ENCODE peak calls at places on chromosome 20, in ten cellular contexts. W is left ventricle myocardium inferior, X is SJSA1, D is choroid plexus epithelial cell, I is cardiac muscle cell, B is AG04450, G is small intestine, P is mesenchymal stem cell, C is OCI-LY7, L is sigmoid colon. K is an unnamed sample.

GRCh38 chr20:22496817-22497216 is 87.6 kb downstream of the FOXA2 start:
- DNase-seq in W (no peak), X (no peak), D (no peak), I (no peak), B (no peak), G (no peak), P (no peak), C (no peak), L (no peak), K (no peak)

GRCh38 chr20:17441745-17442144 is 89.4 kb downstream of the BFSP1 start:
- DNase-seq in W (no peak), X (no peak), D (no peak), I (no peak), B (no peak), G (no peak), P (no peak), C (no peak), L (no peak), K (no peak)

GRCh38 chr20:19602660-19603389 is 155.2 kb upstream of the RIN2 start:
- DNase-seq in W (no peak), X (no peak), D (no peak), I (no peak), B (no peak), G (no peak), P (no peak), C (no peak), L (no peak), K (no peak)

GRCh38 chr20:40582531-40582930 is 106.5 kb downstream of the MAFB start:
- DNase-seq in W (no peak), X (no peak), D (peak), I (no peak), B (no peak), G (peak), P (no peak), C (no peak), L (no peak), K (no peak)

GRCh38 chr20:56903421-56903820 is 274.3 kb downstream of the TFAP2C start:
- DNase-seq in W (no peak), X (no peak), D (no peak), I (no peak), B (no peak), G (no peak), P (no peak), C (no peak), L (no peak), K (no peak)

GRCh38 chr20:21450572-21450971 is 53.2 kb upstream of the NKX2-4 start:
- DNase-seq in W (no peak), X (no peak), D (no peak), I (no peak), B (no peak), G (no peak), P (no peak), C (no peak), L (no peak), K (no peak)

GRCh38 chr20:53865905-53866786 is 204.2 kb downstream of the BCAS1 start:
- DNase-seq in W (no peak), X (peak), D (peak), I (peak), B (peak), G (peak), P (peak), C (peak), L (peak), K (peak)

GRCh38 chr20:694496-694895 is 18.9 kb upstream of the SCRT2 start:
- DNase-seq in W (no peak), X (no peak), D (no peak), I (no peak), B (no peak), G (no peak), P (no peak), C (no peak), L (peak), K (no peak)

GRCh38 chr20:41004561-41005360 is 23.9 kb upstream of the TOP1 start:
- DNase-seq in W (no peak), X (no peak), D (peak), I (no peak), B (no peak), G (peak), P (peak), C (peak), L (no peak), K (no peak)

GRCh38 chr20:63017826-63018411 is 11.2 kb upstream of the BHLHE23 start:
- DNase-seq in W (peak), X (no peak), D (no peak), I (no peak), B (no peak), G (no peak), P (no peak), C (no peak), L (no peak), K (no peak)

GRCh38 chr20:35226775-35227681 is 538 bp downstream of the MMP24 start:
- DNase-seq in W (peak), X (peak), D (peak), I (peak), B (no peak), G (peak), P (peak), C (peak), L (no peak), K (peak)

GRCh38 chr20:10679269-10679668 is 5.5 kb upstream of the JAG1 start:
- DNase-seq in W (no peak), X (no peak), D (no peak), I (no peak), B (no peak), G (no peak), P (no peak), C (no peak), L (no peak), K (no peak)

GRCh38 chr20:25309395-25310267 is 61.7 kb downstream of the PYGB start:
- DNase-seq in W (no peak), X (peak), D (peak), I (no peak), B (no peak), G (peak), P (peak), C (no peak), L (peak), K (peak)

GRCh38 chr20:35421322-35421721 is 9.5 kb upstream of the UQCC1 start:
- DNase-seq in W (no peak), X (no peak), D (no peak), I (no peak), B (no peak), G (no peak), P (no peak), C (no peak), L (no peak), K (no peak)

GRCh38 chr20:13770141-13770540 is 14.6 kb downstream of the ESF1 start:
- DNase-seq in W (no peak), X (no peak), D (no peak), I (no peak), B (no peak), G (no peak), P (no peak), C (no peak), L (no peak), K (no peak)

GRCh38 chr20:19423892-19424620 is 211.6 kb downstream of the SLC24A3 start:
- DNase-seq in W (no peak), X (no peak), D (no peak), I (no peak), B (no peak), G (no peak), P (no peak), C (no peak), L (no peak), K (no peak)

GRCh38 chr20:18263723-18264122 is 24.6 kb upstream of the ZNF133 start:
- DNase-seq in W (no peak), X (no peak), D (peak), I (no peak), B (no peak), G (no peak), P (no peak), C (no peak), L (no peak), K (peak)

GRCh38 chr20:36848677-36849076 is 27.3 kb upstream of the TLDC2 start:
- DNase-seq in W (no peak), X (no peak), D (no peak), I (no peak), B (no peak), G (no peak), P (no peak), C (no peak), L (no peak), K (no peak)
- H3K4me3 ChIP-seq in W (no peak), X (no peak), D (no peak), I (no peak), B (no peak), G (no peak), P (no peak), C (no peak), L (no peak), K (peak)

GRCh38 chr20:48196486-48196885 is 411.2 kb upstream of the SULF2 start:
- DNase-seq in W (no peak), X (no peak), D (no peak), I (no peak), B (no peak), G (no peak), P (no peak), C (no peak), L (no peak), K (no peak)
- H3K4me3 ChIP-seq in W (no peak), X (no peak), D (no peak), I (no peak), B (no peak), G (no peak), P (no peak), C (no peak), L (no peak), K (no peak)

GRCh38 chr20:36988494-36988966 is 37.0 kb upstream of the SAMHD1 start:
- DNase-seq in W (no peak), X (no peak), D (peak), I (no peak), B (no peak), G (no peak), P (no peak), C (peak), L (no peak), K (peak)
- H3K4me3 ChIP-seq in W (no peak), X (no peak), D (no peak), I (no peak), B (no peak), G (no peak), P (no peak), C (peak), L (no peak), K (no peak)

GRCh38 chr20:6492396-6493055 is 275.0 kb upstream of the BMP2 start:
- DNase-seq in W (no peak), X (no peak), D (peak), I (no peak), B (no peak), G (peak), P (peak), C (no peak), L (no peak), K (no peak)
- H3K4me3 ChIP-seq in W (peak), X (no peak), D (no peak), I (no peak), B (no peak), G (no peak), P (no peak), C (no peak), L (no peak), K (no peak)

DNA sequence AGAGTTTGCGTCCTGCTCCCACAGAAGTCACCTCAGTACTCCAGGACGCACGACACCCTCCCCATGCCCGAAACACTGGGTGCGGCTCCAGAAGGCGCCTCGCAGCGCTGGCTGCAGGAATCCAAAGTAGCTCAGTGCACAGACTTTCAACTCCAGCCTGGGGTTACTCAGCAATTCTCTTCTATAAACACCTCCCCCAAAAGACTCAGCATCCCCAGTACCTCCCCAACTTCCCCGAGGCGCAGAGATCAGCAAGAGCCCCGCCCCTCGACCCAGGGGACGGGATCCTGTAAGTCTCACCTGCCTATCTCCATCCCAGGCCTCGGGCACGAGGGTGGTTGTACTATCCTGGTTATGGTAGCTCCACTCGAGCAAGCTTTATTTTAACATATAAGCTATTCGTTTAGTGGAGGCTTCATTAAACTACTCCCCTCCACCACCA is 88.1 kb downstream of the ZFP64 start:
- DNase-seq in W (no peak), X (no peak), D (peak), I (no peak), B (no peak), G (no peak), P (peak), C (no peak), L (no peak), K (no peak)
- H3K4me3 ChIP-seq in W (peak), X (no peak), D (peak), I (peak), B (peak), G (no peak), P (peak), C (no peak), L (peak), K (peak)

GRCh38 chr20:44418069-44418905 is 57.4 kb upstream of the TTPAL start:
- DNase-seq in W (no peak), X (no peak), D (no peak), I (no peak), B (no peak), G (no peak), P (no peak), C (no peak), L (no peak), K (no peak)
- H3K4me3 ChIP-seq in W (no peak), X (no peak), D (no peak), I (no peak), B (no peak), G (no peak), P (no peak), C (no peak), L (no peak), K (no peak)

K was measured in fibroblast of the aortic adventitia.